ENCODE peak calls at places on chromosomes 6 and 20, in six cellular contexts. Z, P, S, M, L and D are unnamed samples.

GRCh38 chr6:151690303-151690702 is 117.2 kb upstream of the ESR1 start:
- DNase-seq in S (no peak), L (no peak), M (no peak), P (no peak), Z (no peak), D (no peak)

GRCh38 chr6:168372871-168373270 is 53.3 kb upstream of the DACT2 start:
- DNase-seq in P (no peak), Z (no peak), S (no peak), L (no peak), M (no peak), D (no peak)

GRCh38 chr6:80638222-80639055 is 532.0 kb downstream of the BCKDHB start:
- DNase-seq in L (peak), Z (no peak), S (peak), P (peak), M (no peak), D (no peak)

GRCh38 chr6:142518126-142518525 is 216.3 kb downstream of the ADGRG6 start:
- DNase-seq in L (no peak), P (no peak), S (no peak), Z (no peak), M (no peak), D (no peak)

GRCh38 chr20:50153153-50153499 is 397 bp downstream of the PEDS1 start:
- DNase-seq in S (no peak), Z (no peak), P (no peak), M (no peak), L (no peak), D (no peak)

GRCh38 chr20:25158043-25158442 is 37.5 kb upstream of the ENTPD6 start:
- DNase-seq in L (no peak), P (no peak), Z (no peak), M (no peak), S (no peak), D (no peak)

GRCh38 chr6:115594894-115595293 is 465.8 kb downstream of the FRK start:
- DNase-seq in L (no peak), M (no peak), Z (no peak), S (no peak), P (no peak), D (no peak)

GRCh38 chr20:35311822-35312221 is 19.6 kb upstream of the FAM83C start:
- DNase-seq in L (no peak), S (no peak), M (no peak), Z (no peak), P (no peak), D (no peak)

GRCh38 chr20:16115891-16116577 is 457.2 kb downstream of the KIF16B start:
- DNase-seq in M (no peak), S (no peak), Z (no peak), P (no peak), L (no peak), D (no peak)

GRCh38 chr6:44056392-44057237 is 70.6 kb downstream of the MRPL14 start:
- DNase-seq in S (peak), Z (peak), P (peak), M (no peak), L (no peak), D (no peak)

GRCh38 chr6:49606696-49607390 is 29.8 kb downstream of the RHAG start:
- DNase-seq in S (peak), L (peak), M (peak), Z (no peak), P (peak), D (peak)

GRCh38 chr20:19880256-19881079 is 122.4 kb downstream of the RIN2 start:
- DNase-seq in S (no peak), M (no peak), Z (no peak), P (no peak), L (no peak), D (no peak)

GRCh38 chr20:23152308-23152892 is 66.3 kb upstream of the CD93 start:
- DNase-seq in M (no peak), S (no peak), Z (peak), L (no peak), P (peak), D (no peak)

GRCh38 chr6:117482240-117483003 is at the start of gene DCBLD1:
- DNase-seq in Z (peak), L (no peak), P (peak), M (peak), S (peak), D (peak)

GRCh38 chr20:21302645-21303060 is 478 bp upstream of the XRN2 start:
- DNase-seq in L (no peak), Z (no peak), P (no peak), M (no peak), S (no peak), D (no peak)

GRCh38 chr6:4280031-4280430 is 144.7 kb upstream of the ECI2 start:
- DNase-seq in S (no peak), Z (no peak), P (no peak), M (no peak), L (no peak), D (no peak)

GRCh38 chr6:37804676-37805075 is 14.9 kb upstream of the ZFAND3 start:
- DNase-seq in L (no peak), P (no peak), S (no peak), M (no peak), Z (no peak), D (no peak)

GRCh38 chr20:18388860-18389259 is 78.0 kb downstream of the DZANK1 start:
- DNase-seq in S (no peak), P (peak), M (no peak), L (peak), Z (no peak), D (no peak)

GRCh38 chr20:15179426-15180190 is 842.2 kb upstream of the FLRT3 start:
- DNase-seq in S (no peak), Z (no peak), M (no peak), P (no peak), L (no peak), D (no peak)

GRCh38 chr20:5150226-5151076 is 23.6 kb downstream of the CDS2 start:
- DNase-seq in Z (no peak), M (no peak), L (no peak), S (no peak), P (no peak), D (no peak)

GRCh38 chr20:57808266-57808866 is 98.6 kb upstream of the PMEPA1 start:
- DNase-seq in P (no peak), Z (no peak), L (no peak), M (no peak), S (no peak), D (no peak)

GRCh38 chr6:144797881-144798589 is 512.9 kb downstream of the UTRN start:
- DNase-seq in S (no peak), M (no peak), L (peak), Z (no peak), P (peak), D (no peak)

GRCh38 chr6:154768280-154768679 is 35.1 kb downstream of the SCAF8 start:
- DNase-seq in Z (no peak), L (no peak), M (no peak), P (no peak), S (no peak), D (no peak)

GRCh38 chr20:57198359-57199072 is 67.9 kb downstream of the BMP7 start:
- DNase-seq in Z (no peak), M (no peak), S (peak), P (no peak), L (peak), D (no peak)

GRCh38 chr6:159100011-159100788 is 55.4 kb upstream of the TAGAP start:
- DNase-seq in S (no peak), M (no peak), Z (no peak), P (no peak), L (no peak), D (no peak)

GRCh38 chr20:19888269-19888669 is 128.9 kb upstream of the NAA20 start:
- DNase-seq in P (peak), M (no peak), Z (no peak), L (no peak), S (no peak), D (no peak)

GRCh38 chr6:35601331-35602132 is 87.2 kb downstream of the FKBP5 start:
- DNase-seq in Z (no peak), S (no peak), L (peak), P (peak), M (no peak), D (no peak)

GRCh38 chr6:137283940-137284910 is 65.0 kb upstream of the IFNGR1 start:
- DNase-seq in S (no peak), L (no peak), Z (no peak), M (no peak), P (no peak), D (peak)

DNA sequence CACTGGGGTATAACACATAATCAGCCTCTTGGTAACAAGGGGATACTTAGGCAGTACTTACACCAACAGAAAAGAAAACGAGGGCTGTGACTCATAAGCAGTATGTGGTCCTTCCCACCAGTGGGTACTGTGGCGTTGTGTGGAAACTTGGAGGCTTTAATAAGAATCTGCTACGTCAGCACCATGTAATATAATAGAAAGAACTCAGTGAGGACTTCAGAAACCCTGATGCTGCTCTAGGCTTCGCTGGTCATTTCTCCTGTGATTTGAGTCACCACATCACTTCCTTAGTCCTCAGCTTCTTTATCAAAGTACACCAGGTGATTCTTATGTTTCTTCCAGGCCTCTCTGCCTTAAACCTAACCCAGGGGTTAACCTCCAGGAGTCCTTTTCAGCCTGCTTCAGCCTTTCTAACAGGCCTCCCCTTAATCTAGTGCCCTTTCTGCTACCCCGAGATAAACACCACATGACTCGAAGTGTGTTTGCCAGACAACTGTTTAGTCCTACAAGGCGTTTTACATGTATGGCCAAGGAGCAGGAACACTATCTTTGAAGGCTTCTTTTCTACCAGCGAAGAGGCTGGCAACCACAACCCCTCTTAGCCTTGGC is 68.5 kb downstream of the FYN start:
- DNase-seq in L (no peak), Z (no peak), M (no peak), P (peak), S (no peak), D (peak)
- TF ChIP-seq CTCF in L (no peak), Z (no peak), M (no peak), P (no peak), S (no peak), D (peak)

GRCh38 chr6:39102024-39102820 is 12.8 kb downstream of the SAYSD1 start:
- DNase-seq in Z (no peak), M (peak), L (no peak), S (peak), P (peak), D (peak)
- TF ChIP-seq CTCF in Z (peak), M (peak), L (peak), S (peak), P (peak), D (peak)

DNA sequence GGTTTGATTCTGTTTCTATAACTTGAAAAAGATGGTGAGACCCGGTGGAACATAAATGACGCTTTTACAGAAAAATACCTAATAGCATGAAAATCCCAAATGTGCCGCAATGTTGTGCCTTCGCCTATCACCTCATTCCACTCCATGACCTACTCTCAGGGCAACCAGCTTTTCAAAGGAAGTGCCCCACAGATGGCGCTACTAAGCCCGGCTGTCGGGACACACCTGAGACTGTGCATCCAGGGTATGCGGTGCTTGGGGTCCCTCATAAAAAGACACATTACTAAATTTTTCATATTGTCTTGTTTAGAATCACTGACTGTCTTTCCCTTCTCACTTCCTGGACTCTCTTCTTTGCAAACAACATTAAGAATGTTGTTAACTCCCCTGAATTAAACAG is 145.5 kb upstream of the RPS6KA2 start:
- DNase-seq in S (no peak), M (peak), Z (no peak), P (no peak), L (no peak), D (no peak)
- TF ChIP-seq CTCF in S (no peak), M (no peak), Z (no peak), P (no peak), L (peak), D (no peak)

GRCh38 chr6:63580704-63580961 is 8.4 kb downstream of the LOC128125822 start:
- DNase-seq in L (no peak), M (no peak), P (no peak), S (no peak), Z (no peak), D (no peak)

GRCh38 chr6:63576985-63577712 is 4.9 kb downstream of the LOC128125822 start:
- DNase-seq in S (no peak), M (no peak), L (no peak), P (no peak), Z (no peak), D (no peak)

GRCh38 chr6:63579937-63580703 is 7.8 kb downstream of the LOC128125822 start:
- DNase-seq in Z (no peak), P (no peak), S (no peak), L (no peak), M (no peak), D (no peak)

GRCh38 chr6:63576147-63576772 is 4.0 kb downstream of the LOC128125822 start:
- DNase-seq in L (no peak), Z (no peak), P (no peak), M (no peak), S (no peak), D (no peak)

GRCh38 chr6:63578757-63579156 is 6.5 kb downstream of the LOC128125822 start:
- DNase-seq in M (no peak), L (no peak), Z (no peak), P (no peak), S (no peak), D (no peak)
- TF ChIP-seq CTCF in M (no peak), L (no peak), Z (no peak), P (no peak), S (no peak), D (no peak)